ENCODE peak calls at places on chromosomes 6 and 20, in four cellular contexts. O, H, K and I are unnamed samples.

GRCh38 chr6:75024796-75025195 is 181.1 kb downstream of the COL12A1 start:
- DNase-seq in K (no peak), H (peak; percentile 31), O (no peak), I (no peak)

GRCh38 chr6:107132330-107132954 is 17.1 kb upstream of the BEND3 start:
- DNase-seq in O (no peak), K (peak; percentile 32), H (peak; percentile 39), I (peak; percentile 59)

GRCh38 chr20:768426-768978 is at the start of gene SLC52A3:
- DNase-seq in K (peak; percentile 39), H (no peak), O (peak; percentile 69), I (no peak)

GRCh38 chr6:20707166-20707485 is 172.9 kb downstream of the CDKAL1 start:
- DNase-seq in H (no peak), O (no peak), K (no peak), I (no peak)

GRCh38 chr6:54142889-54143519 is 31.8 kb downstream of the MLIP start:
- DNase-seq in K (no peak), O (no peak), H (no peak), I (no peak)

GRCh38 chr6:96611342-96611964 is 48.5 kb downstream of the FHL5 start:
- DNase-seq in O (no peak), H (no peak), K (no peak), I (no peak)

GRCh38 chr6:3899970-3900439 is 50.8 kb downstream of the FAM50B start:
- DNase-seq in K (no peak), O (no peak), H (no peak), I (no peak)

GRCh38 chr20:32539817-32540675 is 45.1 kb downstream of the NOL4L start:
- DNase-seq in O (no peak), H (no peak), K (no peak), I (no peak)

GRCh38 chr6:126944512-126944911 is 174.0 kb upstream of the RSPO3 start:
- DNase-seq in O (no peak), H (peak; percentile 11), K (no peak), I (no peak)

GRCh38 chr6:14476793-14477531 is 359.4 kb downstream of the CD83 start:
- DNase-seq in O (no peak), H (peak; percentile 94), K (peak; percentile 14), I (no peak)